ENCODE peak calls at places on chromosomes 2 and 18, in seven cellular contexts. Q is brain microvascular endothelial cell, W is coronary artery, R is SJSA1, L is GM23338, Z is body of pancreas, O is ovary. T is an unnamed sample.

GRCh38 chr2:154193246-154193645 is 321.5 kb downstream of the GALNT13 start:
- DNase-seq in Q (no peak), W (no peak), R (no peak), L (no peak), Z (no peak), O (no peak), T (no peak)

GRCh38 chr18:57705861-57706590 is 84.4 kb upstream of the NARS1 start:
- DNase-seq in Q (no peak), W (no peak), R (no peak), L (no peak), Z (no peak), O (no peak), T (no peak)

GRCh38 chr2:141399270-141399669 is 731.5 kb downstream of the LRP1B start:
- DNase-seq in Q (no peak), W (no peak), R (no peak), L (peak; percentile 70), Z (no peak), O (no peak), T (no peak)

GRCh38 chr2:105578166-105578565 is 166.5 kb upstream of the NCK2 start:
- DNase-seq in Q (no peak), W (no peak), R (no peak), L (no peak), Z (no peak), O (no peak), T (no peak)

GRCh38 chr2:41937464-41937861 is 110.4 kb upstream of the PKDCC start:
- DNase-seq in Q (no peak), W (no peak), R (peak; percentile 88), L (peak; percentile 80), Z (no peak), O (no peak), T (peak; percentile 78)

GRCh38 chr2:85662899-85663683 is 4.9 kb downstream of the SFTPB start:
- DNase-seq in Q (peak; percentile 83), W (no peak), R (peak; percentile 33), L (no peak), Z (no peak), O (no peak), T (no peak)

GRCh38 chr2:71932027-71932779 is 215.5 kb downstream of the CYP26B1 start:
- DNase-seq in Q (no peak), W (peak; percentile 65), R (no peak), L (no peak), Z (no peak), O (no peak), T (no peak)

GRCh38 chr2:31580321-31581117 is at the start of gene SRD5A2:
- DNase-seq in Q (no peak), W (no peak), R (no peak), L (peak; percentile 74), Z (no peak), O (no peak), T (no peak)

GRCh38 chr18:23057096-23057495 is 78.2 kb upstream of the CABLES1 start:
- DNase-seq in Q (no peak), W (no peak), R (no peak), L (no peak), Z (no peak), O (no peak), T (no peak)

GRCh38 chr2:201644001-201644400 is 698 bp upstream of the TMEM237 start:
- DNase-seq in Q (no peak), W (no peak), R (peak; percentile 16), L (peak; percentile 21), Z (peak; percentile 33), O (peak; percentile 43), T (peak; percentile 29)

DNA sequence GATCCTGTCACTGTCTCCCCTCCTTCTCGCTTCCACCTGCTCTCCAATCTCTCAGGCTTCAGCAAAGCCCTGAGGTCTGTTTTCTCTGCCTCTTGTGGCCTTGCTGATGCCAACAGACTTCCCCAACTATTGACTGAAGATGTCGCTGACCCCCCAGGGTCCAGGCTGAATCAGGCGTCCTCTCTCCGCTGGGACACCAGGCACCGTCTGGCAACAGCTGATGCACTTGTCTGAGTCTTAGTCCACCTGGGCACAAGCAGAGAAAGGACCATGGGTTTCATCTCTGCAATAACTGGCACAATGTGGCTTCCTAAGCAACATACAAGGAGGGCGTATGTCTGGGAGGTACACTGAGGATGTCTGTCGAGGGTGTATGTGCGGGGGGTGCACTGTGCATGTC is 248.7 kb upstream of the MYT1L start:
- DNase-seq in Q (no peak), W (peak; percentile 53), R (no peak), L (no peak), Z (no peak), O (no peak), T (no peak)
- H3K27ac ChIP-seq in Q (no peak overlapping the region), W (no peak overlapping the region), R (no peak overlapping the region), L (no peak overlapping the region), Z (no peak overlapping the region), O (no peak overlapping the region), T (no peak overlapping the region)

GRCh38 chr2:1986166-1986565 is 241.9 kb upstream of the PXDN start:
- DNase-seq in Q (no peak), W (no peak), R (no peak), L (no peak), Z (no peak), O (no peak), T (no peak)
- H3K27ac ChIP-seq in Q (no peak overlapping the region), W (no peak overlapping the region), R (no peak overlapping the region), L (no peak overlapping the region), Z (no peak overlapping the region), O (no peak overlapping the region), T (no peak overlapping the region)

GRCh38 chr2:159133795-159134194 is 152.7 kb downstream of the WDSUB1 start:
- DNase-seq in Q (peak; percentile 59), W (no peak), R (peak; percentile 24), L (no peak), Z (no peak), O (no peak), T (no peak)
- H3K27ac ChIP-seq in Q (peak overlapping the region; percentile 100), W (peak overlapping the region; percentile 73), R (no peak overlapping the region), L (no peak overlapping the region), Z (no peak overlapping the region), O (peak overlapping the region; percentile 29), T (no peak overlapping the region)

GRCh38 chr2:23596316-23596885 is 211.4 kb downstream of the KLHL29 start:
- DNase-seq in Q (peak; percentile 53), W (no peak), R (peak; percentile 90), L (no peak), Z (no peak), O (peak; percentile 3), T (peak; percentile 46)

GRCh38 chr2:23594079-23594494 is 209.1 kb downstream of the KLHL29 start:
- DNase-seq in Q (no peak), W (no peak), R (peak; percentile 37), L (no peak), Z (peak; percentile 26), O (peak; percentile 62), T (no peak)

GRCh38 chr2:23595601-23596251 is 210.7 kb downstream of the KLHL29 start:
- DNase-seq in Q (peak; percentile 40), W (no peak), R (peak; percentile 92), L (no peak), Z (peak; percentile 46), O (peak; percentile 27), T (peak; percentile 78)

GRCh38 chr2:23593396-23594078 is 208.6 kb downstream of the KLHL29 start:
- DNase-seq in Q (no peak), W (no peak), R (no peak), L (no peak), Z (no peak), O (peak; percentile 24), T (no peak)

GRCh38 chr2:23595021-23595420 is 210.0 kb downstream of the KLHL29 start:
- DNase-seq in Q (no peak), W (no peak), R (no peak), L (no peak), Z (no peak), O (peak; percentile 11), T (no peak)
- H3K27ac ChIP-seq in Q (no peak overlapping the region), W (peak overlapping the region; percentile 56), R (peak overlapping the region; percentile 96), L (no peak overlapping the region), Z (no peak overlapping the region), O (no peak overlapping the region), T (peak overlapping the region; percentile 57)

GRCh38 chr2:159904565-159905281 is 106.7 kb upstream of the CD302 start:
- DNase-seq in Q (no peak), W (no peak), R (no peak), L (peak; percentile 94), Z (peak; percentile 80), O (peak; percentile 51), T (no peak)
- H3K27ac ChIP-seq in Q (no peak within 1 kb of the TSS), W (peak within 1 kb of the TSS; percentile 46), R (no peak within 1 kb of the TSS), L (no peak within 1 kb of the TSS), Z (peak within 1 kb of the TSS; percentile 47), O (no peak within 1 kb of the TSS), T (no peak within 1 kb of the TSS)

GRCh38 chr2:11344342-11344955 is at the start of gene ROCK2:
- DNase-seq in Q (peak; percentile 78), W (peak; percentile 89), R (no peak), L (peak; percentile 91), Z (peak; percentile 89), O (peak; percentile 93), T (peak; percentile 93)

GRCh38 chr2:11340717-11341116 is 3.7 kb downstream of the ROCK2 start:
- DNase-seq in Q (no peak), W (no peak), R (no peak), L (no peak), Z (no peak), O (no peak), T (no peak)

GRCh38 chr2:11343626-11344341 is 652 bp downstream of the ROCK2 start:
- DNase-seq in Q (peak; percentile 18), W (peak; percentile 78), R (peak; percentile 64), L (peak; percentile 70), Z (peak; percentile 64), O (peak; percentile 63), T (peak; percentile 52)

GRCh38 chr2:11343344-11343625 is 1.2 kb downstream of the ROCK2 start:
- DNase-seq in Q (no peak), W (no peak), R (no peak), L (no peak), Z (no peak), O (no peak), T (no peak)

GRCh38 chr2:11342561-11343343 is 1.7 kb downstream of the ROCK2 start:
- DNase-seq in Q (peak; percentile 77), W (no peak), R (peak; percentile 84), L (no peak), Z (peak; percentile 16), O (no peak), T (peak; percentile 65)
- H3K27ac ChIP-seq in Q (peak overlapping the region; percentile 3), W (peak overlapping the region; percentile 96), R (peak overlapping the region; percentile 99), L (no peak overlapping the region), Z (peak overlapping the region; percentile 99), O (peak overlapping the region; percentile 100), T (peak overlapping the region; percentile 64)

GRCh38 chr2:26570083-26570430 is 71.1 kb downstream of the CIB4 start:
- DNase-seq in Q (no peak), W (no peak), R (no peak), L (no peak), Z (no peak), O (peak; percentile 7), T (no peak)

GRCh38 chr2:26569216-26570082 is 71.7 kb downstream of the CIB4 start:
- DNase-seq in Q (no peak), W (no peak), R (no peak), L (no peak), Z (no peak), O (peak; percentile 6), T (no peak)

GRCh38 chr2:26566081-26566375 is 75.1 kb downstream of the CIB4 start:
- DNase-seq in Q (no peak), W (no peak), R (no peak), L (no peak), Z (no peak), O (peak; percentile 9), T (no peak)

GRCh38 chr2:26568076-26568890 is 72.9 kb downstream of the CIB4 start:
- DNase-seq in Q (no peak), W (no peak), R (no peak), L (no peak), Z (no peak), O (peak; percentile 3), T (no peak)

GRCh38 chr2:26567534-26567933 is 73.6 kb downstream of the CIB4 start:
- DNase-seq in Q (no peak), W (no peak), R (no peak), L (no peak), Z (no peak), O (no peak), T (no peak)
- H3K27ac ChIP-seq in Q (no peak overlapping the region), W (no peak overlapping the region), R (no peak overlapping the region), L (no peak overlapping the region), Z (no peak overlapping the region), O (no peak overlapping the region), T (no peak overlapping the region)

T was measured in SJCRH30.